ENCODE peak calls at places on chromosomes 7 and 10, in four cellular contexts. One of them, this sample, is unnamed.

GRCh38 chr7:34928052-34928451 is 109.2 kb downstream of the DPY19L1 start:
- DNase-seq in RWPE1: no peak
- DNase-seq in activated effector memory CD4-positive, alpha-beta T cell treated with Interleukin-2 at 50 U/mL for 16 hours: no peak
- DNase-seq in CD8-positive, alpha-beta T cell: peak
- DNase-seq in this sample: peak

GRCh38 chr7:127967276-127967675 is 64.0 kb downstream of the LRRC4 start:
- DNase-seq in RWPE1: no peak
- DNase-seq in activated effector memory CD4-positive, alpha-beta T cell treated with Interleukin-2 at 50 U/mL for 16 hours: no peak
- DNase-seq in CD8-positive, alpha-beta T cell: no peak
- DNase-seq in this sample: no peak

GRCh38 chr10:31384589-31384949 is 65.6 kb downstream of the ZEB1 start:
- DNase-seq in RWPE1: no peak
- DNase-seq in activated effector memory CD4-positive, alpha-beta T cell treated with Interleukin-2 at 50 U/mL for 16 hours: no peak
- DNase-seq in CD8-positive, alpha-beta T cell: no peak
- DNase-seq in this sample: no peak

GRCh38 chr7:3787717-3788311 is 486.8 kb downstream of the SDK1 start:
- DNase-seq in RWPE1: no peak
- DNase-seq in activated effector memory CD4-positive, alpha-beta T cell treated with Interleukin-2 at 50 U/mL for 16 hours: no peak
- DNase-seq in CD8-positive, alpha-beta T cell: no peak
- DNase-seq in this sample: no peak

GRCh38 chr7:65250697-65251395 is 122.8 kb upstream of the ZNF92 start:
- DNase-seq in RWPE1: no peak
- DNase-seq in activated effector memory CD4-positive, alpha-beta T cell treated with Interleukin-2 at 50 U/mL for 16 hours: no peak
- DNase-seq in CD8-positive, alpha-beta T cell: no peak
- DNase-seq in this sample: no peak

GRCh38 chr7:4832711-4833110 is 29.1 kb downstream of the PAPOLB start:
- DNase-seq in RWPE1: no peak
- DNase-seq in activated effector memory CD4-positive, alpha-beta T cell treated with Interleukin-2 at 50 U/mL for 16 hours: no peak
- DNase-seq in CD8-positive, alpha-beta T cell: no peak
- DNase-seq in this sample: no peak

GRCh38 chr10:117445992-117446391 is 70.8 kb upstream of the PDZD8 start:
- DNase-seq in RWPE1: no peak
- DNase-seq in activated effector memory CD4-positive, alpha-beta T cell treated with Interleukin-2 at 50 U/mL for 16 hours: no peak
- DNase-seq in CD8-positive, alpha-beta T cell: no peak
- DNase-seq in this sample: no peak

GRCh38 chr10:50312464-50313437 is 61.4 kb upstream of the ASAH2 start:
- DNase-seq in RWPE1: peak
- DNase-seq in activated effector memory CD4-positive, alpha-beta T cell treated with Interleukin-2 at 50 U/mL for 16 hours: no peak
- DNase-seq in CD8-positive, alpha-beta T cell: no peak
- DNase-seq in this sample: no peak

GRCh38 chr7:129612112-129613015 is 844 bp downstream of the NRF1 start:
- DNase-seq in RWPE1: peak
- DNase-seq in activated effector memory CD4-positive, alpha-beta T cell treated with Interleukin-2 at 50 U/mL for 16 hours: peak
- DNase-seq in CD8-positive, alpha-beta T cell: peak
- DNase-seq in this sample: no peak

GRCh38 chr10:132427939-132428367 is 31.0 kb downstream of the PWWP2B start:
- DNase-seq in RWPE1: no peak
- DNase-seq in activated effector memory CD4-positive, alpha-beta T cell treated with Interleukin-2 at 50 U/mL for 16 hours: no peak
- DNase-seq in CD8-positive, alpha-beta T cell: no peak
- DNase-seq in this sample: no peak

GRCh38 chr7:100678291-100678984 is 4.9 kb downstream of the GNB2 start:
- DNase-seq in RWPE1: no peak
- DNase-seq in activated effector memory CD4-positive, alpha-beta T cell treated with Interleukin-2 at 50 U/mL for 16 hours: no peak
- DNase-seq in CD8-positive, alpha-beta T cell: no peak
- DNase-seq in this sample: no peak

GRCh38 chr7:113179313-113179712 is 61.0 kb upstream of the SMIM30 start:
- DNase-seq in RWPE1: no peak
- DNase-seq in activated effector memory CD4-positive, alpha-beta T cell treated with Interleukin-2 at 50 U/mL for 16 hours: no peak
- DNase-seq in CD8-positive, alpha-beta T cell: no peak
- DNase-seq in this sample: no peak

GRCh38 chr7:112204776-112205347 is 1.3 kb downstream of the DOCK4 start:
- DNase-seq in RWPE1: peak
- DNase-seq in activated effector memory CD4-positive, alpha-beta T cell treated with Interleukin-2 at 50 U/mL for 16 hours: no peak
- DNase-seq in CD8-positive, alpha-beta T cell: no peak
- DNase-seq in this sample: no peak

GRCh38 chr7:158026636-158027265 is 560.9 kb downstream of the PTPRN2 start:
- DNase-seq in RWPE1: no peak
- DNase-seq in activated effector memory CD4-positive, alpha-beta T cell treated with Interleukin-2 at 50 U/mL for 16 hours: no peak
- DNase-seq in CD8-positive, alpha-beta T cell: no peak
- DNase-seq in this sample: no peak